ENCODE peak calls at places on chromosome 11, in ten cellular contexts. One of them, this sample, is unnamed.

GRCh38 chr11:65589444-65590239 is 6.0 kb downstream of the KCNK7 start:
- DNase-seq in KBM-7: no peak
- DNase-seq in AG08396: no peak
- DNase-seq in lower lobe of right lung: no peak
- DNase-seq in hippocampal formation: no peak
- DNase-seq in colonic mucosa: no peak
- DNase-seq in heart left ventricle: no peak
- DNase-seq in activated CD8-positive, alpha-beta memory T cell treated with anti-CD3 and anti-CD28 coated beads, Interleukin-2, amount 50 U/mL, for 48 hours: peak; percentile 71
- DNase-seq in A549: no peak
- DNase-seq in NCI-H2029: no peak
- DNase-seq in this sample: no peak

GRCh38 chr11:113147249-113147648 is 167.1 kb upstream of the TTC12 start:
- DNase-seq in KBM-7: no peak
- DNase-seq in AG08396: no peak
- DNase-seq in lower lobe of right lung: no peak
- DNase-seq in hippocampal formation: peak; percentile 94
- DNase-seq in colonic mucosa: no peak
- DNase-seq in heart left ventricle: no peak
- DNase-seq in activated CD8-positive, alpha-beta memory T cell treated with anti-CD3 and anti-CD28 coated beads, Interleukin-2, amount 50 U/mL, for 48 hours: no peak
- DNase-seq in A549: no peak
- DNase-seq in NCI-H2029: no peak
- DNase-seq in this sample: no peak

GRCh38 chr11:22192289-22192641 is 620 bp upstream of the ANO5 start:
- DNase-seq in KBM-7: peak; percentile 43
- DNase-seq in AG08396: peak; percentile 12
- DNase-seq in lower lobe of right lung: no peak
- DNase-seq in hippocampal formation: no peak
- DNase-seq in colonic mucosa: peak; percentile 57
- DNase-seq in heart left ventricle: no peak
- DNase-seq in activated CD8-positive, alpha-beta memory T cell treated with anti-CD3 and anti-CD28 coated beads, Interleukin-2, amount 50 U/mL, for 48 hours: no peak
- DNase-seq in A549: peak; percentile 66
- DNase-seq in NCI-H2029: peak; percentile 6
- DNase-seq in this sample: peak; percentile 43

GRCh38 chr11:15430381-15430780 is 315.7 kb downstream of the INSC start:
- DNase-seq in KBM-7: no peak
- DNase-seq in AG08396: no peak
- DNase-seq in lower lobe of right lung: no peak
- DNase-seq in hippocampal formation: no peak
- DNase-seq in colonic mucosa: no peak
- DNase-seq in heart left ventricle: no peak
- DNase-seq in activated CD8-positive, alpha-beta memory T cell treated with anti-CD3 and anti-CD28 coated beads, Interleukin-2, amount 50 U/mL, for 48 hours: no peak
- DNase-seq in A549: no peak
- DNase-seq in NCI-H2029: no peak
- DNase-seq in this sample: no peak

GRCh38 chr11:64711138-64711943 is 11.7 kb downstream of the NRXN2 start:
- DNase-seq in KBM-7: no peak
- DNase-seq in AG08396: no peak
- DNase-seq in lower lobe of right lung: no peak
- DNase-seq in hippocampal formation: no peak
- DNase-seq in colonic mucosa: no peak
- DNase-seq in heart left ventricle: peak; percentile 48
- DNase-seq in activated CD8-positive, alpha-beta memory T cell treated with anti-CD3 and anti-CD28 coated beads, Interleukin-2, amount 50 U/mL, for 48 hours: no peak
- DNase-seq in A549: no peak
- DNase-seq in NCI-H2029: no peak
- DNase-seq in this sample: no peak

GRCh38 chr11:26971961-26972360 is 22.0 kb upstream of the FIBIN start:
- DNase-seq in KBM-7: no peak
- DNase-seq in AG08396: no peak
- DNase-seq in lower lobe of right lung: no peak
- DNase-seq in hippocampal formation: no peak
- DNase-seq in colonic mucosa: no peak
- DNase-seq in heart left ventricle: no peak
- DNase-seq in activated CD8-positive, alpha-beta memory T cell treated with anti-CD3 and anti-CD28 coated beads, Interleukin-2, amount 50 U/mL, for 48 hours: no peak
- DNase-seq in A549: no peak
- DNase-seq in NCI-H2029: no peak
- DNase-seq in this sample: no peak

GRCh38 chr11:9688716-9689511 is 25.0 kb downstream of the SWAP70 start:
- DNase-seq in KBM-7: peak; percentile 79
- DNase-seq in AG08396: peak; percentile 43
- DNase-seq in lower lobe of right lung: no peak
- DNase-seq in hippocampal formation: peak; percentile 95
- DNase-seq in colonic mucosa: no peak
- DNase-seq in heart left ventricle: no peak
- DNase-seq in activated CD8-positive, alpha-beta memory T cell treated with anti-CD3 and anti-CD28 coated beads, Interleukin-2, amount 50 U/mL, for 48 hours: no peak
- DNase-seq in A549: no peak
- DNase-seq in NCI-H2029: no peak
- DNase-seq in this sample: peak; percentile 55

GRCh38 chr11:74749965-74750296 is 1.3 kb downstream of the RNF169 start:
- DNase-seq in KBM-7: no peak
- DNase-seq in AG08396: no peak
- DNase-seq in lower lobe of right lung: no peak
- DNase-seq in hippocampal formation: no peak
- DNase-seq in colonic mucosa: no peak
- DNase-seq in heart left ventricle: no peak
- DNase-seq in activated CD8-positive, alpha-beta memory T cell treated with anti-CD3 and anti-CD28 coated beads, Interleukin-2, amount 50 U/mL, for 48 hours: no peak
- DNase-seq in A549: no peak
- DNase-seq in NCI-H2029: no peak
- DNase-seq in this sample: no peak

GRCh38 chr11:20355221-20356219 is 8.0 kb upstream of the HTATIP2 start:
- DNase-seq in KBM-7: peak; percentile 38
- DNase-seq in AG08396: peak; percentile 57
- DNase-seq in lower lobe of right lung: no peak
- DNase-seq in hippocampal formation: peak; percentile 17
- DNase-seq in colonic mucosa: peak; percentile 63
- DNase-seq in heart left ventricle: no peak
- DNase-seq in activated CD8-positive, alpha-beta memory T cell treated with anti-CD3 and anti-CD28 coated beads, Interleukin-2, amount 50 U/mL, for 48 hours: no peak
- DNase-seq in A549: peak; percentile 52
- DNase-seq in NCI-H2029: no peak
- DNase-seq in this sample: no peak

GRCh38 chr11:57482782-57483569 is 22.6 kb downstream of the RTN4RL2 start:
- DNase-seq in KBM-7: no peak
- DNase-seq in AG08396: peak; percentile 82
- DNase-seq in lower lobe of right lung: peak; percentile 56
- DNase-seq in hippocampal formation: no peak
- DNase-seq in colonic mucosa: no peak
- DNase-seq in heart left ventricle: no peak
- DNase-seq in activated CD8-positive, alpha-beta memory T cell treated with anti-CD3 and anti-CD28 coated beads, Interleukin-2, amount 50 U/mL, for 48 hours: peak; percentile 88
- DNase-seq in A549: peak; percentile 72
- DNase-seq in NCI-H2029: peak; percentile 18
- DNase-seq in this sample: peak; percentile 32

GRCh38 chr11:62195945-62196344 is 5.9 kb downstream of the SCGB1D1 start:
- DNase-seq in KBM-7: peak; percentile 8
- DNase-seq in AG08396: no peak
- DNase-seq in lower lobe of right lung: no peak
- DNase-seq in hippocampal formation: no peak
- DNase-seq in colonic mucosa: no peak
- DNase-seq in heart left ventricle: no peak
- DNase-seq in activated CD8-positive, alpha-beta memory T cell treated with anti-CD3 and anti-CD28 coated beads, Interleukin-2, amount 50 U/mL, for 48 hours: no peak
- DNase-seq in A549: no peak
- DNase-seq in NCI-H2029: no peak
- DNase-seq in this sample: no peak

GRCh38 chr11:40987895-40988435 is 471.5 kb downstream of the LRRC4C start:
- DNase-seq in KBM-7: no peak
- DNase-seq in AG08396: no peak
- DNase-seq in lower lobe of right lung: no peak
- DNase-seq in hippocampal formation: no peak
- DNase-seq in colonic mucosa: no peak
- DNase-seq in heart left ventricle: no peak
- DNase-seq in activated CD8-positive, alpha-beta memory T cell treated with anti-CD3 and anti-CD28 coated beads, Interleukin-2, amount 50 U/mL, for 48 hours: no peak
- DNase-seq in A549: no peak
- DNase-seq in NCI-H2029: no peak
- DNase-seq in this sample: no peak

GRCh38 chr11:74434528-74434927 is 32.8 kb downstream of the KCNE3 start:
- DNase-seq in KBM-7: peak; percentile 33
- DNase-seq in AG08396: no peak
- DNase-seq in lower lobe of right lung: no peak
- DNase-seq in hippocampal formation: no peak
- DNase-seq in colonic mucosa: no peak
- DNase-seq in heart left ventricle: no peak
- DNase-seq in activated CD8-positive, alpha-beta memory T cell treated with anti-CD3 and anti-CD28 coated beads, Interleukin-2, amount 50 U/mL, for 48 hours: no peak
- DNase-seq in A549: no peak
- DNase-seq in NCI-H2029: no peak
- DNase-seq in this sample: no peak

GRCh38 chr11:69470793-69471192 is 10.7 kb upstream of the LINC01488 start:
- DNase-seq in KBM-7: no peak
- DNase-seq in AG08396: no peak
- DNase-seq in lower lobe of right lung: no peak
- DNase-seq in hippocampal formation: no peak
- DNase-seq in colonic mucosa: no peak
- DNase-seq in heart left ventricle: peak; percentile 26
- DNase-seq in activated CD8-positive, alpha-beta memory T cell treated with anti-CD3 and anti-CD28 coated beads, Interleukin-2, amount 50 U/mL, for 48 hours: no peak
- DNase-seq in A549: no peak
- DNase-seq in NCI-H2029: no peak
- DNase-seq in this sample: no peak

GRCh38 chr11:125603207-125603606 is 10.6 kb downstream of the STT3A start:
- DNase-seq in KBM-7: no peak
- DNase-seq in AG08396: peak; percentile 28
- DNase-seq in lower lobe of right lung: no peak
- DNase-seq in hippocampal formation: no peak
- DNase-seq in colonic mucosa: no peak
- DNase-seq in heart left ventricle: no peak
- DNase-seq in activated CD8-positive, alpha-beta memory T cell treated with anti-CD3 and anti-CD28 coated beads, Interleukin-2, amount 50 U/mL, for 48 hours: no peak
- DNase-seq in A549: no peak
- DNase-seq in NCI-H2029: no peak
- DNase-seq in this sample: no peak

GRCh38 chr11:65854871-65855837 is 2.8 kb downstream of the CFL1 start:
- DNase-seq in KBM-7: no peak
- DNase-seq in AG08396: no peak
- DNase-seq in lower lobe of right lung: no peak
- DNase-seq in hippocampal formation: no peak
- DNase-seq in colonic mucosa: peak; percentile 22
- DNase-seq in heart left ventricle: peak; percentile 57
- DNase-seq in activated CD8-positive, alpha-beta memory T cell treated with anti-CD3 and anti-CD28 coated beads, Interleukin-2, amount 50 U/mL, for 48 hours: peak; percentile 48
- DNase-seq in A549: no peak
- DNase-seq in NCI-H2029: no peak
- DNase-seq in this sample: no peak

GRCh38 chr11:88337342-88338222 is at the start of gene CTSC:
- DNase-seq in KBM-7: peak; percentile 96
- DNase-seq in AG08396: peak; percentile 90
- DNase-seq in lower lobe of right lung: peak; percentile 99
- DNase-seq in hippocampal formation: no peak
- DNase-seq in colonic mucosa: peak; percentile 96
- DNase-seq in heart left ventricle: peak; percentile 96
- DNase-seq in activated CD8-positive, alpha-beta memory T cell treated with anti-CD3 and anti-CD28 coated beads, Interleukin-2, amount 50 U/mL, for 48 hours: peak; percentile 96
- DNase-seq in A549: peak; percentile 77
- DNase-seq in NCI-H2029: peak; percentile 91
- DNase-seq in this sample: peak; percentile 92

GRCh38 chr11:120339394-120339890 is 3.2 kb downstream of the ARHGEF12 start:
- DNase-seq in KBM-7: peak; percentile 20
- DNase-seq in AG08396: no peak
- DNase-seq in lower lobe of right lung: no peak
- DNase-seq in hippocampal formation: peak; percentile 83
- DNase-seq in colonic mucosa: peak; percentile 69
- DNase-seq in heart left ventricle: no peak
- DNase-seq in activated CD8-positive, alpha-beta memory T cell treated with anti-CD3 and anti-CD28 coated beads, Interleukin-2, amount 50 U/mL, for 48 hours: no peak
- DNase-seq in A549: no peak
- DNase-seq in NCI-H2029: no peak
- DNase-seq in this sample: peak; percentile 31

GRCh38 chr11:69086152-69086551 is 37.4 kb downstream of the TPCN2 start:
- DNase-seq in KBM-7: no peak
- DNase-seq in AG08396: no peak
- DNase-seq in lower lobe of right lung: no peak
- DNase-seq in hippocampal formation: no peak
- DNase-seq in colonic mucosa: no peak
- DNase-seq in heart left ventricle: no peak
- DNase-seq in activated CD8-positive, alpha-beta memory T cell treated with anti-CD3 and anti-CD28 coated beads, Interleukin-2, amount 50 U/mL, for 48 hours: no peak
- DNase-seq in A549: no peak
- DNase-seq in NCI-H2029: no peak
- DNase-seq in this sample: no peak

GRCh38 chr11:66317766-66318575 is 1.1 kb upstream of the CD248 start:
- DNase-seq in KBM-7: peak; percentile 80
- DNase-seq in AG08396: no peak
- DNase-seq in lower lobe of right lung: no peak
- DNase-seq in hippocampal formation: no peak
- DNase-seq in colonic mucosa: peak; percentile 46
- DNase-seq in heart left ventricle: peak; percentile 72
- DNase-seq in activated CD8-positive, alpha-beta memory T cell treated with anti-CD3 and anti-CD28 coated beads, Interleukin-2, amount 50 U/mL, for 48 hours: peak; percentile 79
- DNase-seq in A549: no peak
- DNase-seq in NCI-H2029: no peak
- DNase-seq in this sample: no peak

GRCh38 chr11:27218498-27219038 is 144.4 kb downstream of the CCDC34 start:
- DNase-seq in KBM-7: no peak
- DNase-seq in AG08396: peak; percentile 73
- DNase-seq in lower lobe of right lung: no peak
- DNase-seq in hippocampal formation: no peak
- DNase-seq in colonic mucosa: no peak
- DNase-seq in heart left ventricle: no peak
- DNase-seq in activated CD8-positive, alpha-beta memory T cell treated with anti-CD3 and anti-CD28 coated beads, Interleukin-2, amount 50 U/mL, for 48 hours: no peak
- DNase-seq in A549: no peak
- DNase-seq in NCI-H2029: no peak
- DNase-seq in this sample: no peak

GRCh38 chr11:69380921-69381581 is 87.1 kb downstream of the MYEOV start:
- DNase-seq in KBM-7: no peak
- DNase-seq in AG08396: no peak
- DNase-seq in lower lobe of right lung: no peak
- DNase-seq in hippocampal formation: no peak
- DNase-seq in colonic mucosa: no peak
- DNase-seq in heart left ventricle: no peak
- DNase-seq in activated CD8-positive, alpha-beta memory T cell treated with anti-CD3 and anti-CD28 coated beads, Interleukin-2, amount 50 U/mL, for 48 hours: no peak
- DNase-seq in A549: no peak
- DNase-seq in NCI-H2029: no peak
- DNase-seq in this sample: no peak

GRCh38 chr11:93054881-93055280 is 85.4 kb downstream of the MTNR1B start:
- DNase-seq in KBM-7: no peak
- DNase-seq in AG08396: peak; percentile 75
- DNase-seq in lower lobe of right lung: no peak
- DNase-seq in hippocampal formation: no peak
- DNase-seq in colonic mucosa: no peak
- DNase-seq in heart left ventricle: no peak
- DNase-seq in activated CD8-positive, alpha-beta memory T cell treated with anti-CD3 and anti-CD28 coated beads, Interleukin-2, amount 50 U/mL, for 48 hours: no peak
- DNase-seq in A549: peak; percentile 64
- DNase-seq in NCI-H2029: no peak
- DNase-seq in this sample: peak; percentile 77

GRCh38 chr11:79441159-79441875 is 487 bp upstream of the TENM4 start:
- DNase-seq in KBM-7: peak; percentile 53
- DNase-seq in AG08396: peak; percentile 61
- DNase-seq in lower lobe of right lung: no peak
- DNase-seq in hippocampal formation: no peak
- DNase-seq in colonic mucosa: no peak
- DNase-seq in heart left ventricle: no peak
- DNase-seq in activated CD8-positive, alpha-beta memory T cell treated with anti-CD3 and anti-CD28 coated beads, Interleukin-2, amount 50 U/mL, for 48 hours: no peak
- DNase-seq in A549: no peak
- DNase-seq in NCI-H2029: no peak
- DNase-seq in this sample: no peak

GRCh38 chr11:2855162-2855561 is 30.4 kb downstream of the CDKN1C start:
- DNase-seq in KBM-7: no peak
- DNase-seq in AG08396: no peak
- DNase-seq in lower lobe of right lung: no peak
- DNase-seq in hippocampal formation: no peak
- DNase-seq in colonic mucosa: no peak
- DNase-seq in heart left ventricle: no peak
- DNase-seq in activated CD8-positive, alpha-beta memory T cell treated with anti-CD3 and anti-CD28 coated beads, Interleukin-2, amount 50 U/mL, for 48 hours: no peak
- DNase-seq in A549: no peak
- DNase-seq in NCI-H2029: no peak
- DNase-seq in this sample: no peak

GRCh38 chr11:110000045-110000502 is 93.1 kb upstream of the ZC3H12C start:
- DNase-seq in KBM-7: peak; percentile 75
- DNase-seq in AG08396: peak; percentile 72
- DNase-seq in lower lobe of right lung: no peak
- DNase-seq in hippocampal formation: no peak
- DNase-seq in colonic mucosa: no peak
- DNase-seq in heart left ventricle: no peak
- DNase-seq in activated CD8-positive, alpha-beta memory T cell treated with anti-CD3 and anti-CD28 coated beads, Interleukin-2, amount 50 U/mL, for 48 hours: no peak
- DNase-seq in A549: peak; percentile 38
- DNase-seq in NCI-H2029: no peak
- DNase-seq in this sample: peak; percentile 78

GRCh38 chr11:58592760-58593472 is 14.1 kb downstream of the ZFP91 start:
- DNase-seq in KBM-7: no peak
- DNase-seq in AG08396: no peak
- DNase-seq in lower lobe of right lung: no peak
- DNase-seq in hippocampal formation: no peak
- DNase-seq in colonic mucosa: peak; percentile 74
- DNase-seq in heart left ventricle: no peak
- DNase-seq in activated CD8-positive, alpha-beta memory T cell treated with anti-CD3 and anti-CD28 coated beads, Interleukin-2, amount 50 U/mL, for 48 hours: no peak
- DNase-seq in A549: no peak
- DNase-seq in NCI-H2029: peak; percentile 90
- DNase-seq in this sample: no peak

GRCh38 chr11:114275295-114275694 is 20.9 kb upstream of the NNMT start:
- DNase-seq in KBM-7: no peak
- DNase-seq in AG08396: no peak
- DNase-seq in lower lobe of right lung: no peak
- DNase-seq in hippocampal formation: peak; percentile 19
- DNase-seq in colonic mucosa: no peak
- DNase-seq in heart left ventricle: no peak
- DNase-seq in activated CD8-positive, alpha-beta memory T cell treated with anti-CD3 and anti-CD28 coated beads, Interleukin-2, amount 50 U/mL, for 48 hours: no peak
- DNase-seq in A549: no peak
- DNase-seq in NCI-H2029: no peak
- DNase-seq in this sample: no peak